ENCODE peak calls at places on chromosomes 16 and 17, in five cellular contexts. Q is uterus, J is astrocyte of the spinal cord, S is heart right ventricle, X is transverse colon. R is an unnamed sample.

GRCh38 chr16:13453938-13454553 is 465.9 kb upstream of the ERCC4 start:
- DNase-seq in Q (no peak), J (peak; percentile 25), S (no peak), X (peak; percentile 9), R (no peak)

GRCh38 chr17:44587339-44587738 is 30.1 kb downstream of the FZD2 start:
- DNase-seq in Q (peak; percentile 34), J (peak; percentile 86), S (peak; percentile 33), X (no peak), R (peak; percentile 89)

GRCh38 chr16:30533748-30534367 is 800 bp downstream of the ZNF747 start:
- DNase-seq in Q (no peak), J (no peak), S (no peak), X (no peak), R (peak; percentile 34)

GRCh38 chr17:41654908-41655607 is 30.7 kb upstream of the KRT17 start:
- DNase-seq in Q (no peak), J (no peak), S (no peak), X (no peak), R (no peak)

GRCh38 chr17:70636517-70637133 is 467.3 kb downstream of the KCNJ2 start:
- DNase-seq in Q (no peak), J (peak; percentile 58), S (no peak), X (no peak), R (peak; percentile 70)

GRCh38 chr16:8634991-8635736 is 13.7 kb downstream of the METTL22 start:
- DNase-seq in Q (no peak), J (peak; percentile 46), S (no peak), X (no peak), R (peak; percentile 75)

GRCh38 chr16:10840703-10841102 is 22.1 kb upstream of the TVP23A start:
- DNase-seq in Q (no peak), J (no peak), S (no peak), X (no peak), R (no peak)

GRCh38 chr16:12901204-12901596 is 198 bp upstream of the SHISA9 start:
- DNase-seq in Q (no peak), J (peak; percentile 6), S (no peak), X (no peak), R (peak; percentile 1)

GRCh38 chr16:27470567-27471431 is 68.8 kb downstream of the IL21R start:
- DNase-seq in Q (peak; percentile 42), J (peak; percentile 65), S (no peak), X (no peak), R (peak; percentile 91)

GRCh38 chr17:40177275-40177874 is at the start of gene RAPGEFL1:
- DNase-seq in Q (peak; percentile 75), J (peak; percentile 65), S (peak; percentile 82), X (peak; percentile 91), R (peak; percentile 82)

GRCh38 chr17:63247706-63248105 is 198.4 kb downstream of the CYB561 start:
- DNase-seq in Q (no peak), J (no peak), S (no peak), X (no peak), R (peak; percentile 13)

GRCh38 chr17:81579821-81580321 is 27.7 kb upstream of the FAAP100 start:
- DNase-seq in Q (no peak), J (peak; percentile 59), S (no peak), X (no peak), R (peak; percentile 71)

GRCh38 chr17:6496116-6496481 is 51.8 kb downstream of the PIMREG start:
- DNase-seq in Q (no peak), J (no peak), S (no peak), X (no peak), R (no peak)

GRCh38 chr17:9905902-9906301 is 831 bp upstream of the RCVRN start:
- DNase-seq in Q (no peak), J (no peak), S (peak; percentile 51), X (no peak), R (peak; percentile 37)

DNA sequence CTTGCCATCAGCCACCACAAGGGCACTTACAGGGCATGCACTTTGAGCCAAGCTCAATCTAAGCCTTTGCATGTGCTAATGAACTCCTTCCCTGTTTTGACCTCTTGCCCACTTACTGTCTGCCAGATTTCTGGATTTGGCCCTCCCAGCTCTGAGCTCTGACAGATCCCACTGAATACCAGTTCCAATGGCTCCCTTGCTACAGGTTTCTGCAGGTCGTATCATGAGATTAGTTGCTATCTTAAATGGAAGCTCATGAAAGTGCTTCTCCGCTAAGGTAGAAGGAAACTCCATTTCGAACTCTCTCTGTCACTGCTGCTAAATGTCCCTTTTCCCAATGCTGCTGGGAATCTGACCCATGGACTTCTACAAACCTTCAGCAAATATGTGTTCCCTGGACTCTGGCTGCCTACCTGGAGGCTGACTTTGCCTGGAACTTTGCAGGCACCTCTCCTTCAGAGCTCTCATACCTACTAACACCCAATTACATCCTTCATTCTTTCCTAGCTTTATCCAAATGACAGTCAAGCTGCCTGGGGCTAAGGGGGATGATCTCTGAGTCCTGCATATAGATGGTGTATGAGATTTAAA is 23.5 kb upstream of the TOB1 start:
- DNase-seq in Q (no peak), J (no peak), S (no peak), X (no peak), R (no peak)
- TF ChIP-seq CTCF in Q (no peak), J (no peak), S (no peak), X (peak; percentile 10), R (no peak)

GRCh38 chr16:15897834-15898254 is 9.4 kb upstream of the CEP20 start:
- DNase-seq in Q (no peak), J (peak; percentile 53), S (no peak), X (no peak), R (peak; percentile 65)
- H3K4me3 ChIP-seq in Q (no peak overlapping the region), J (no peak overlapping the region), S (no peak overlapping the region), X (no peak overlapping the region), R (peak overlapping the region; percentile 0)

GRCh38 chr16:70523621-70524405 is at the start of gene SF3B3:
- DNase-seq in Q (peak; percentile 60), J (peak; percentile 86), S (no peak), X (peak; percentile 72), R (peak; percentile 39)

GRCh38 chr16:70522216-70523000 is 946 bp downstream of the COG4 start:
- DNase-seq in Q (no peak), J (no peak), S (no peak), X (no peak), R (no peak)

GRCh38 chr16:70526403-70526802 is 2.8 kb downstream of the SF3B3 start:
- DNase-seq in Q (no peak), J (no peak), S (no peak), X (no peak), R (peak; percentile 15)

GRCh38 chr16:70520612-70521297 is 2.6 kb downstream of the COG4 start:
- DNase-seq in Q (no peak), J (peak; percentile 45), S (no peak), X (no peak), R (peak; percentile 78)

DNA sequence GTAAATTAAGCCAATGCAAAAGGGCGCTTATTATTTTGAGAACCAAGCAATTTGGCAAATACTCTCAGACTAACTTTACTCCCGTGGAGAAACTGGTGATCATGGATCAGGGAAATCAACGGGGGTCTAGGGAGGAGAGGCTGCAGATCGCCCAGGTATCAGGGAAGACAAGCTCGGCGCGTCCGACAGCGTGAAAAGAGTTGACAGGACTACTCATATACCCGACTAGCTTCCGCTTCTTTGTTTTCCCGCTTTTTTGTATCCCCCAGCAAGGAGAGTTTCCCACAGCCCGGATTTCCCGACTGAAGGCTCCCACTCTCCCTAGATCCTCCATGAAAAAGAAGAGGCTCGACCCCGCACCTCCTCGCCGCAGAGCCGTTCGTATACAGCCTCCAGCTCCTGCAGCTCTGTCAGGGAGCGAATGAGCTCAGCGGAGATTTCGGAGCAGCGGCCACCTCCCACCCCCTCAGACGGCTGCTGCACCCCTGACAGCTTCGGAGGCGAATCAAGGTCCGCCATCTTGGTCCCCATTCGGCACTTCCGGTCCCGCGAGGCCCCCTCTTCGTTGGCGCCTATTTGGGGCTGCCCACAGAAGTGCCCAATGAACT is at the start of gene COG4:
- DNase-seq in Q (peak; percentile 80), J (no peak), S (peak; percentile 87), X (peak; percentile 89), R (peak; percentile 84)
- TF ChIP-seq CTCF in Q (no peak), J (no peak), S (no peak), X (no peak), R (no peak)

GRCh38 chr17:49194297-49194607 is 16.1 kb downstream of the GNGT2 start:
- DNase-seq in Q (no peak), J (no peak), S (no peak), X (no peak), R (no peak)
- H3K4me3 ChIP-seq in Q (no peak overlapping the region), J (no peak overlapping the region), S (no peak overlapping the region), X (no peak overlapping the region), R (no peak overlapping the region)

GRCh38 chr16:75131081-75131480 is 14.5 kb upstream of the LDHD start:
- DNase-seq in Q (no peak), J (no peak), S (no peak), X (no peak), R (no peak)

GRCh38 chr16:75127713-75128415 is 11.3 kb upstream of the LDHD start:
- DNase-seq in Q (no peak), J (no peak), S (no peak), X (no peak), R (no peak)

GRCh38 chr16:75130150-75130771 is 13.7 kb upstream of the LDHD start:
- DNase-seq in Q (no peak), J (no peak), S (no peak), X (no peak), R (no peak)
- TF ChIP-seq CTCF in Q (no peak), J (peak; percentile 6), S (peak; percentile 25), X (no peak), R (peak; percentile 21)

GRCh38 chr16:86576591-86577313 is 1.6 kb upstream of the FOXL1 start:
- DNase-seq in Q (no peak), J (no peak), S (peak; percentile 34), X (no peak), R (peak; percentile 54)
- H3K4me3 ChIP-seq in Q (no peak overlapping the region), J (peak overlapping the region; percentile 78), S (peak overlapping the region; percentile 34), X (no peak overlapping the region), R (peak overlapping the region; percentile 64)